ENCODE peak calls at places on chromosomes 6 and 20, in eight cellular contexts. E is lower lobe of right lung, V is fibroblast of pulmonary artery, U is brain microvascular endothelial cell, W is choroid plexus epithelial cell, D is Peyer's patch, C is AG04450, I is BJ. J is an unnamed sample.
A peak's percentile ranks its signal among the peaks of the same experiment; 100 is the strongest.

GRCh38 chr6:137248702-137249101 is 29.5 kb upstream of the IFNGR1 start:
- DNase-seq in E (no peak), V (no peak), U (no peak), W (peak; percentile 30), D (no peak), C (no peak), I (no peak), J (no peak)

GRCh38 chr20:54345301-54345724 is 130.1 kb upstream of the DOK5 start:
- DNase-seq in E (no peak), V (peak; percentile 75), U (peak; percentile 45), W (peak; percentile 80), D (no peak), C (peak; percentile 59), I (peak; percentile 64), J (peak; percentile 82)

GRCh38 chr6:6497541-6497940 is 91.0 kb upstream of the LY86 start:
- DNase-seq in E (no peak), V (no peak), U (no peak), W (no peak), D (no peak), C (no peak), I (no peak), J (no peak)

GRCh38 chr20:32232487-32232886 is 24.8 kb downstream of the POFUT1 start:
- DNase-seq in E (no peak), V (no peak), U (no peak), W (no peak), D (no peak), C (no peak), I (no peak), J (no peak)

GRCh38 chr6:154474636-154475428 is 35.7 kb downstream of the CNKSR3 start:
- DNase-seq in E (no peak), V (peak; percentile 75), U (peak; percentile 76), W (peak; percentile 70), D (no peak), C (no peak), I (peak; percentile 9), J (peak; percentile 83)

GRCh38 chr6:84764332-84765049 is at the start of gene TBX18:
- DNase-seq in E (peak; percentile 61), V (peak; percentile 100), U (peak; percentile 100), W (peak; percentile 100), D (peak; percentile 74), C (peak; percentile 53), I (peak; percentile 92), J (peak; percentile 100)

GRCh38 chr6:169725270-169726048 is 1.2 kb upstream of the PHF10 start:
- DNase-seq in E (peak; percentile 67), V (peak; percentile 84), U (peak; percentile 79), W (peak; percentile 79), D (peak; percentile 58), C (peak; percentile 49), I (no peak), J (peak; percentile 77)

GRCh38 chr6:72458521-72458920 is 163.3 kb upstream of the KCNQ5 start:
- DNase-seq in E (no peak), V (no peak), U (no peak), W (no peak), D (no peak), C (no peak), I (no peak), J (no peak)

GRCh38 chr6:89051725-89052124 is 28.8 kb upstream of the PNRC1 start:
- DNase-seq in E (no peak), V (no peak), U (no peak), W (no peak), D (no peak), C (no peak), I (no peak), J (no peak)

GRCh38 chr6:89048286-89048923 is 32.1 kb upstream of the PNRC1 start:
- DNase-seq in E (no peak), V (peak; percentile 50), U (no peak), W (no peak), D (no peak), C (no peak), I (no peak), J (peak; percentile 57)

GRCh38 chr6:89048985-89049384 is 31.6 kb upstream of the PNRC1 start:
- DNase-seq in E (no peak), V (peak; percentile 76), U (no peak), W (peak; percentile 34), D (no peak), C (no peak), I (no peak), J (peak; percentile 81)

GRCh38 chr6:89050155-89050554 is 30.4 kb upstream of the PNRC1 start:
- DNase-seq in E (no peak), V (peak; percentile 92), U (no peak), W (peak; percentile 67), D (no peak), C (no peak), I (no peak), J (peak; percentile 95)

GRCh38 chr6:89050697-89051096 is 29.9 kb upstream of the PNRC1 start:
- DNase-seq in E (no peak), V (no peak), U (no peak), W (no peak), D (no peak), C (no peak), I (no peak), J (no peak)
- H3K4me3 ChIP-seq in E (no peak overlapping the region), V (no peak overlapping the region), U (no peak overlapping the region), W (no peak overlapping the region), D (no peak overlapping the region), C (no peak overlapping the region), I (no peak overlapping the region), J (no peak overlapping the region)

GRCh38 chr6:141077355-141078333 is 1055.1 kb upstream of the GJE1 start:
- DNase-seq in E (no peak), V (peak; percentile 22), U (peak; percentile 7), W (peak; percentile 46), D (no peak), C (no peak), I (no peak), J (peak; percentile 18)
- TF ChIP-seq CTCF in E (no peak), V (peak; percentile 23), U (peak; percentile 57), W (peak; percentile 51), D (no peak), C (peak; percentile 30), I (no peak), J (peak; percentile 7)

GRCh38 chr20:676315-676937 is 824 bp upstream of the SCRT2 start:
- DNase-seq in E (no peak), V (no peak), U (no peak), W (no peak), D (no peak), C (no peak), I (no peak), J (no peak)

GRCh38 chr20:672975-673604 is 2.5 kb downstream of the SCRT2 start:
- DNase-seq in E (no peak), V (no peak), U (no peak), W (no peak), D (no peak), C (no peak), I (no peak), J (no peak)

GRCh38 chr20:675453-676314 is at the start of gene SCRT2:
- DNase-seq in E (peak; percentile 81), V (peak; percentile 71), U (peak; percentile 38), W (peak; percentile 75), D (peak; percentile 85), C (peak; percentile 13), I (no peak), J (peak; percentile 80)

GRCh38 chr20:673606-674005 is 2.0 kb downstream of the SCRT2 start:
- DNase-seq in E (no peak), V (no peak), U (no peak), W (no peak), D (no peak), C (no peak), I (no peak), J (no peak)

DNA sequence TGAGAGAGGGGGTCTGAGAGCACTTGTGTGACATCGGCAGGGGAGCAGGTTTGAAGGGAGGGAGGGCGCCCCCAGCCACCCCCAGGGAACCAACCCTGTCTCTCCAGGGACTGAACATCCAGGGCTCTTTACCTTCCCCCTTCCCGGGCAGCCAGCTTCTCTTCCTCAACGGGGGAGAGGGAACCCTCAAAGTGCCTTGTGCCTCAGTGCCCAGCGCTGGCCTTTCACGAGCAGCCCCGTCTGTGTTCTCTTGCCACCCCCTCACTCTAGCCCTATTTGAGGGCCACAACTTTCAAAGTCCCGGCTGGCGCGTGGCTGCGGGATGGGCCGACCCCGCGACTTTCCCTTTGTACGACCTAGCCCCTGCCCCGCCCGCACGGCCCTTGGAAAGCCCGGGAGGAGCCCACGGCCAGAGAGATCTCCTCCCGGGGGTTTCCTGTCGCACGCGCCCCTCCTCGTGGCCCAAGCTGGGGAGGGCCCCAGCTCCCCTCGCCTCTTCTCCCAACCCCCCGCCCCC is 608 bp downstream of the SCRT2 start:
- DNase-seq in E (no peak), V (no peak), U (no peak), W (no peak), D (no peak), C (no peak), I (no peak), J (no peak)
- H3K4me3 ChIP-seq in E (no peak overlapping the region), V (no peak overlapping the region), U (no peak overlapping the region), W (no peak overlapping the region), D (no peak overlapping the region), C (no peak overlapping the region), I (no peak overlapping the region), J (no peak overlapping the region)

DNA sequence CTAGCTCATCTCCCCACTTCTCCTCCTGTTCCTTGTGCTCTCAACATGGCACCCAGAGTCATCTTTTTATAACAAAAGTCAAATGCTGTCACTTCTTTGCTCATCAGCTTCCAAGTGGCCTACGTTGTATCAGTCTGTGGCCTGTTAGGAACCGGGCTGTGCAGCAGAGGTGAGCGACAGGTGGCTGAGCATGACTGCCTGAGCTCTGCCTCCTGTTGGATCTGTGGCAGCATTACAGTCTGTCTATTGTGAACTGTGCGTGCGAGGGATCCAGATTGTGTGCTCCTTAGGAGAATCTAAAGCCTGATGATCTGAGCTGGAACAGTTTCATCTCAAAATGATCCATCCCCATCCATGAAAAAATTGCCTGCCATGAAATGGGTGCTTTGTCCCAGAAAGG is 129.6 kb downstream of the FNDC1 start:
- DNase-seq in E (no peak), V (no peak), U (no peak), W (no peak), D (no peak), C (no peak), I (no peak), J (no peak)
- TF ChIP-seq CTCF in E (no peak), V (no peak), U (no peak), W (no peak), D (no peak), C (no peak), I (no peak), J (no peak)

GRCh38 chr6:108175592-108176279 is 9.9 kb downstream of the NR2E1 start:
- DNase-seq in E (no peak), V (no peak), U (no peak), W (no peak), D (peak; percentile 57), C (no peak), I (no peak), J (no peak)
- H3K4me3 ChIP-seq in E (peak overlapping the region; percentile 41), V (no peak overlapping the region), U (no peak overlapping the region), W (no peak overlapping the region), D (peak overlapping the region; percentile 19), C (no peak overlapping the region), I (no peak overlapping the region), J (no peak overlapping the region)

GRCh38 chr6:78771619-78772018 is 95.7 kb upstream of the IRAK1BP1 start:
- DNase-seq in E (no peak), V (no peak), U (no peak), W (no peak), D (no peak), C (no peak), I (no peak), J (no peak)

GRCh38 chr6:78768242-78768641 is 99.1 kb upstream of the IRAK1BP1 start:
- DNase-seq in E (no peak), V (no peak), U (no peak), W (no peak), D (no peak), C (no peak), I (no peak), J (no peak)

GRCh38 chr6:78770766-78771165 is 96.6 kb upstream of the IRAK1BP1 start:
- DNase-seq in E (no peak), V (no peak), U (no peak), W (no peak), D (no peak), C (no peak), I (no peak), J (no peak)
- TF ChIP-seq CTCF in E (no peak), V (no peak), U (no peak), W (no peak), D (no peak), C (no peak), I (no peak), J (peak; percentile 24)

J was measured in cardiac fibroblast.